ENCODE peak calls at places on chromosomes 12 and 14, in four cellular contexts. One of them, this sample, is unnamed.

GRCh38 chr12:46556105-46556559 is 183.6 kb upstream of the SLC38A2 start:
- DNase-seq in K562: no peak
- DNase-seq in SK-N-SH: no peak
- DNase-seq in HepG2: peak
- DNase-seq in this sample: peak

GRCh38 chr14:95518045-95518751 is 1.7 kb upstream of the SYNE3 start:
- DNase-seq in K562: no peak
- DNase-seq in SK-N-SH: no peak
- DNase-seq in HepG2: no peak
- DNase-seq in this sample: no peak

GRCh38 chr14:21860172-21860571 is 186.6 kb upstream of the OR4E1 start:
- DNase-seq in K562: peak
- DNase-seq in SK-N-SH: peak
- DNase-seq in HepG2: peak
- DNase-seq in this sample: peak

GRCh38 chr14:22418631-22419030 is 170.4 kb downstream of the DAD1 start:
- DNase-seq in K562: no peak
- DNase-seq in SK-N-SH: peak
- DNase-seq in HepG2: no peak
- DNase-seq in this sample: no peak

GRCh38 chr12:75853621-75854020 is 178.0 kb downstream of the PHLDA1 start:
- DNase-seq in K562: no peak
- DNase-seq in SK-N-SH: peak
- DNase-seq in HepG2: no peak
- DNase-seq in this sample: no peak

GRCh38 chr14:58444627-58445026 is 17.1 kb downstream of the KIAA0586 start:
- DNase-seq in K562: no peak
- DNase-seq in SK-N-SH: no peak
- DNase-seq in HepG2: no peak
- DNase-seq in this sample: no peak

GRCh38 chr12:111443586-111443985 is 37.9 kb downstream of the SH2B3 start:
- DNase-seq in K562: no peak
- DNase-seq in SK-N-SH: no peak
- DNase-seq in HepG2: no peak
- DNase-seq in this sample: no peak

GRCh38 chr12:31849090-31849687 is 110.0 kb upstream of the RESF1 start:
- DNase-seq in K562: no peak
- DNase-seq in SK-N-SH: no peak
- DNase-seq in HepG2: no peak
- DNase-seq in this sample: peak

GRCh38 chr14:55964081-55964480 is 154.1 kb upstream of the PELI2 start:
- DNase-seq in K562: no peak
- DNase-seq in SK-N-SH: no peak
- DNase-seq in HepG2: no peak
- DNase-seq in this sample: no peak

GRCh38 chr12:42904683-42905418 is 315.3 kb upstream of the PRICKLE1 start:
- DNase-seq in K562: no peak
- DNase-seq in SK-N-SH: no peak
- DNase-seq in HepG2: no peak
- DNase-seq in this sample: no peak

GRCh38 chr14:71720978-71721624 is 211.1 kb upstream of the RGS6 start:
- DNase-seq in K562: peak
- DNase-seq in SK-N-SH: peak
- DNase-seq in HepG2: peak
- DNase-seq in this sample: peak

GRCh38 chr14:99522025-99522401 is 40.8 kb downstream of the CCNK start:
- DNase-seq in K562: no peak
- DNase-seq in SK-N-SH: no peak
- DNase-seq in HepG2: no peak
- DNase-seq in this sample: no peak

GRCh38 chr12:127780881-127781280 is 486.1 kb upstream of the TMEM132C start:
- DNase-seq in K562: no peak
- DNase-seq in SK-N-SH: no peak
- DNase-seq in HepG2: no peak
- DNase-seq in this sample: no peak
- TF ChIP-seq ELF1 in K562: no peak
- TF ChIP-seq ELF1 in SK-N-SH: no peak
- TF ChIP-seq ELF1 in HepG2: no peak
- TF ChIP-seq ELF1 in this sample: no peak

GRCh38 chr12:93442411-93443340 is 929 bp upstream of the UBE2N start:
- DNase-seq in K562: no peak
- DNase-seq in SK-N-SH: no peak
- DNase-seq in HepG2: no peak
- DNase-seq in this sample: no peak
- TF ChIP-seq CTCF in K562: no peak
- TF ChIP-seq CTCF in SK-N-SH: no peak
- TF ChIP-seq CTCF in HepG2: no peak
- TF ChIP-seq CTCF in this sample: no peak

GRCh38 chr12:108214046-108214445 is 85.0 kb downstream of the WSCD2 start:
- DNase-seq in K562: no peak
- DNase-seq in SK-N-SH: no peak
- DNase-seq in HepG2: no peak
- DNase-seq in this sample: no peak

GRCh38 chr12:108215458-108215857 is 86.4 kb downstream of the WSCD2 start:
- DNase-seq in K562: no peak
- DNase-seq in SK-N-SH: no peak
- DNase-seq in HepG2: no peak
- DNase-seq in this sample: no peak

GRCh38 chr12:108218911-108219310 is 89.8 kb downstream of the WSCD2 start:
- DNase-seq in K562: no peak
- DNase-seq in SK-N-SH: no peak
- DNase-seq in HepG2: no peak
- DNase-seq in this sample: no peak

GRCh38 chr12:108211161-108211560 is 82.1 kb downstream of the WSCD2 start:
- DNase-seq in K562: no peak
- DNase-seq in SK-N-SH: peak
- DNase-seq in HepG2: no peak
- DNase-seq in this sample: no peak

GRCh38 chr12:108214486-108214885 is 85.4 kb downstream of the WSCD2 start:
- DNase-seq in K562: peak
- DNase-seq in SK-N-SH: no peak
- DNase-seq in HepG2: peak
- DNase-seq in this sample: no peak
- TF ChIP-seq ELF1 in K562: no peak
- TF ChIP-seq ELF1 in SK-N-SH: no peak
- TF ChIP-seq ELF1 in HepG2: no peak
- TF ChIP-seq ELF1 in this sample: no peak

GRCh38 chr12:11651377-11651776 is 1.9 kb downstream of the ETV6 start:
- DNase-seq in K562: no peak
- DNase-seq in SK-N-SH: no peak
- DNase-seq in HepG2: no peak
- DNase-seq in this sample: no peak

GRCh38 chr12:11651785-11652184 is 2.3 kb downstream of the ETV6 start:
- DNase-seq in K562: no peak
- DNase-seq in SK-N-SH: no peak
- DNase-seq in HepG2: no peak
- DNase-seq in this sample: no peak

GRCh38 chr12:11650279-11650696 is 814 bp downstream of the ETV6 start:
- DNase-seq in K562: peak
- DNase-seq in SK-N-SH: peak
- DNase-seq in HepG2: no peak
- DNase-seq in this sample: no peak

GRCh38 chr12:11649413-11650278 is at the start of gene ETV6:
- DNase-seq in K562: peak
- DNase-seq in SK-N-SH: peak
- DNase-seq in HepG2: peak
- DNase-seq in this sample: peak

DNA sequence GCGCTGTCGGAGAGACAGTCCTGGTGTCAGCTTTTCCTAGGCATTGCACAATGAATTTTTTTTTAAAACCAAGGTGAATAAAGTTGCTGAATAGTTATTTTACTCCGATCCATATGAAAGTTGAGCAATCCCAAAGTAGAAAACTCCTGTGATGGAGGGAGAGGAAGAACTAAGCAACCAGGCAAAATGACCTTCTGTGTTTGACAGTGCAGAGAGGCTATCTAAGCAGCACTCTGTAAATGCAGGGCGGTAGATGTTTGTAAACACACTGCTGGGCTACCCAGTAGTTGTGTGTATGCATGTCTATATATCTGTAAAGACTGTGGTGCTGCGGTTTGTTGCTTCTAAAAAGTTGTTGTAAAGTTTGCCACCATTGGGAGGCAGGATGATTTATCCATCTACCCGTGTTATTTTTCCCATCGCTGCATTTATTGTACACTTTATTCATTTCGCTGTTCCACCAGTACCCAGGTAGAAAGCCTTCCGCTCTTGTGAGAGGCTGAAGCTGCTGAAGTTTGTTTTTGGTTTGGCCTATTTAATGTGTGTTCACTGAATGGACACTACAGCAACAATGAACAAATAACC is 1.3 kb downstream of the ETV6 start:
- DNase-seq in K562: no peak
- DNase-seq in SK-N-SH: peak
- DNase-seq in HepG2: peak
- DNase-seq in this sample: no peak
- TF ChIP-seq CTCF in K562: no peak
- TF ChIP-seq CTCF in SK-N-SH: peak
- TF ChIP-seq CTCF in HepG2: no peak
- TF ChIP-seq CTCF in this sample: no peak

DNA sequence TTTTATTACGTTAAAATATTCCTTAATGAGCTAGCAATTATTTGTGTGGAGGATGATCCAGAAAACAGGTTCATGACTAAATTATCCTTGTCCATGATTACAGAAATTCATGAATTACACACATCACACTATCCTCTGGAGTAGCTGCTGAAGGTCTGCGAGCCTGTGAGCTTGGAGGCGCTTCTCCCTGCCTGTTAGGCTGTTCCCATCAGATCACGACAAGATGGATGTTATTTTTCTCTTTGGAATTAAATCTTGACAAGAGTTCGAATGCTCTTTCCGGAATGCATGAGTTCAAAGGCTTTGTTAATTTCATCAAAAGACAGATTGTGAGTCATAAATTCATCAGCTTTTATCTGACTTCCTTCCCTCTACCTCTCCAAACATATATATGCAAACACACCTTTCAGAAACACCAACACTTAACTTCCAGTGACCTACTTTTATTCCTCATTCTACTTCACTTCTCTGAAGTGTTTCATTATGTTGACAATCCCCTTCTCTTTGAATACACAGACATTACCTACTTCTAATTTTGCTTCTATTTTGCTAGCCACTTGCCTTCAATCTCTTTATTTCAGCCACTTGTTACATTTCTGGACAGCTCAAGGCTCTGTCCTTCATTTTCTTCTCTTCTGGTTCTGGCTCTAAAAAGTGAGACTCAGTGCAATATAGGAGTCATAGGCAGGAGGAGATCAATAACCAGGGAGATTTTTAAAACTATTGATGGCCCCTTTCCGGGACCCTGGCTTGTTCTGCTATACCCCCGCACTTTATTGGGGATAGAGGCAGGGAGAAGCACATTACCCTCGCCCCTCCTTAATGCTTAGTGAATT is 274.6 kb downstream of the BTG1 start:
- DNase-seq in K562: no peak
- DNase-seq in SK-N-SH: no peak
- DNase-seq in HepG2: no peak
- DNase-seq in this sample: no peak
- TF ChIP-seq ELF1 in K562: no peak
- TF ChIP-seq ELF1 in SK-N-SH: no peak
- TF ChIP-seq ELF1 in HepG2: no peak
- TF ChIP-seq ELF1 in this sample: no peak

GRCh38 chr12:39065455-39065854 is 160.1 kb upstream of the CPNE8 start:
- DNase-seq in K562: no peak
- DNase-seq in SK-N-SH: no peak
- DNase-seq in HepG2: no peak
- DNase-seq in this sample: no peak
- TF ChIP-seq CTCF in K562: no peak
- TF ChIP-seq CTCF in SK-N-SH: no peak
- TF ChIP-seq CTCF in HepG2: no peak
- TF ChIP-seq CTCF in this sample: no peak

GRCh38 chr12:11970155-11970520 is 100.6 kb upstream of the BCL2L14 start:
- DNase-seq in K562: no peak
- DNase-seq in SK-N-SH: no peak
- DNase-seq in HepG2: no peak
- DNase-seq in this sample: no peak

GRCh38 chr12:11968516-11968915 is 102.2 kb upstream of the BCL2L14 start:
- DNase-seq in K562: no peak
- DNase-seq in SK-N-SH: no peak
- DNase-seq in HepG2: no peak
- DNase-seq in this sample: no peak

GRCh38 chr12:11967356-11968040 is 103.2 kb upstream of the BCL2L14 start:
- DNase-seq in K562: no peak
- DNase-seq in SK-N-SH: no peak
- DNase-seq in HepG2: no peak
- DNase-seq in this sample: no peak

GRCh38 chr12:11968041-11968383 is 102.7 kb upstream of the BCL2L14 start:
- DNase-seq in K562: no peak
- DNase-seq in SK-N-SH: no peak
- DNase-seq in HepG2: no peak
- DNase-seq in this sample: no peak

DNA sequence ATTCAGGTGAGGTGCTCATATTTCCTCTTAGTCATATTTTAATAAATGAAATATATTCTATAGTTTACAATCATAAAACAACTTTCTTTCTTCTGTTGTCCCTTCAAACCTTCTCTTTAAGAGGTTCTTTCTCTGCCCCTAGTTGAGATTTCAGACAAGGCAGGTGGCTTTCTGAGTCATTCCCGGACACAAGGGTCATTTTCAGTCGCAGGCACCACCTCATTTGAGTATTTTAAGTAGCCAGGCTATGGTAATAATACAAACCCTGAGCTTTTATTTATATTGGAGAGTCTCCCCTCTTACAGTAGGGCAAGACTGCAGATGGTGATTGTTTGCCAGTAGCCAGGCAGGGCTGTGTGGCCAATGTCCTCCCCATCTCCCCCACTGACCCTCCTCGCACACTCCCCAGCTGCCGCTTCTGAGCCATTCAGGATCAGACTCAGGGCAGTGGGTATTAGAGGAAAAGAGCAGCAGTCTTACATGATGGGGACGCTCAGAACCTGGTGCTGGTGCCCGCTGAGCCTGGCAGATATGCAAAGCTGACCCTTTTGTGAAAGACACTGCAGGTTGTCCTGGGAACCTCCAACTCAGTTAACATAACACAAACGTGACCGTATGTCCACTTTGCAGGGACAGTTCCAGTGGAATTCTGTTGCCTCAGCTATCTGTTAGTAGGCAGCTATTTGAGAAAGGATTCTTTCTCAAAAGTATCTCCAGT is 101.1 kb upstream of the BCL2L14 start:
- DNase-seq in K562: no peak
- DNase-seq in SK-N-SH: no peak
- DNase-seq in HepG2: no peak
- DNase-seq in this sample: no peak
- TF ChIP-seq ELF1 in K562: no peak
- TF ChIP-seq ELF1 in SK-N-SH: no peak
- TF ChIP-seq ELF1 in HepG2: no peak
- TF ChIP-seq ELF1 in this sample: no peak

GRCh38 chr14:67934087-67934486 is 114.5 kb downstream of the RAD51B start:
- DNase-seq in K562: peak
- DNase-seq in SK-N-SH: peak
- DNase-seq in HepG2: peak
- DNase-seq in this sample: peak
- TF ChIP-seq CTCF in K562: peak
- TF ChIP-seq CTCF in SK-N-SH: peak
- TF ChIP-seq CTCF in HepG2: peak
- TF ChIP-seq CTCF in this sample: peak

This sample was measured in HCT116.